ENCODE peak calls at places on chromosome 14, in seven cellular contexts. P, Q, S, N, U, K and M are unnamed samples.

GRCh38 chr14:46686652-46687051 is 35.1 kb upstream of the RPL10L start:
- DNase-seq in P (no peak), Q (no peak), S (no peak), N (no peak), U (no peak), K (no peak), M (no peak)

GRCh38 chr14:58668848-58669480 is 31.2 kb downstream of the DACT1 start:
- DNase-seq in P (no peak), Q (no peak), S (no peak), N (no peak), U (no peak), K (no peak), M (no peak)

GRCh38 chr14:23030936-23031335 is 3.8 kb downstream of the PSMB5 start:
- DNase-seq in P (no peak), Q (no peak), S (no peak), N (no peak), U (no peak), K (no peak), M (no peak)

GRCh38 chr14:34211732-34212131 is 250.3 kb downstream of the SPTSSA start:
- DNase-seq in P (no peak), Q (no peak), S (no peak), N (no peak), U (no peak), K (no peak), M (no peak)

GRCh38 chr14:45810152-45810872 is 557.3 kb upstream of the MIS18BP1 start:
- DNase-seq in P (no peak), Q (no peak), S (no peak), N (no peak), U (no peak), K (no peak), M (no peak)

GRCh38 chr14:100018482-100018881 is 46.7 kb upstream of the EVL start:
- DNase-seq in P (no peak), Q (peak), S (no peak), N (no peak), U (no peak), K (no peak), M (no peak)

GRCh38 chr14:32366995-32367394 is 37.9 kb downstream of the AKAP6 start:
- DNase-seq in P (no peak), Q (no peak), S (no peak), N (no peak), U (no peak), K (no peak), M (no peak)

GRCh38 chr14:100896369-100897060 is 7.0 kb downstream of the RTL1 start:
- DNase-seq in P (no peak), Q (no peak), S (no peak), N (peak), U (no peak), K (no peak), M (no peak)

GRCh38 chr14:35929171-35929570 is 103.0 kb downstream of the BRMS1L start:
- DNase-seq in P (no peak), Q (no peak), S (no peak), N (no peak), U (no peak), K (no peak), M (no peak)

GRCh38 chr14:99568567-99569560 is 35.1 kb downstream of the CCDC85C start:
- DNase-seq in P (no peak), Q (peak), S (no peak), N (no peak), U (no peak), K (no peak), M (no peak)

GRCh38 chr14:38210168-38210567 is 2.5 kb downstream of the SSTR1 start:
- DNase-seq in P (no peak), Q (no peak), S (no peak), N (no peak), U (no peak), K (no peak), M (no peak)

GRCh38 chr14:65333926-65334687 is 78.4 kb upstream of the FUT8 start:
- DNase-seq in P (no peak), Q (no peak), S (no peak), N (no peak), U (no peak), K (peak), M (no peak)

GRCh38 chr14:55102141-55102547 is 26.9 kb upstream of the LGALS3 start:
- DNase-seq in P (peak), Q (peak), S (peak), N (peak), U (no peak), K (peak), M (peak)

GRCh38 chr14:81446279-81447007 is 46.3 kb upstream of the STON2 start:
- DNase-seq in P (no peak), Q (no peak), S (no peak), N (no peak), U (no peak), K (no peak), M (no peak)

GRCh38 chr14:29814153-29815057 is 113.2 kb downstream of the PRKD1 start:
- DNase-seq in P (no peak), Q (no peak), S (peak), N (no peak), U (no peak), K (peak), M (no peak)

GRCh38 chr14:54348923-54349615 is 47.7 kb upstream of the CDKN3 start:
- DNase-seq in P (no peak), Q (no peak), S (peak), N (no peak), U (no peak), K (no peak), M (no peak)

GRCh38 chr14:20019257-20019865 is at the start of gene OR4K14:
- DNase-seq in P (no peak), Q (no peak), S (no peak), N (no peak), U (no peak), K (no peak), M (no peak)

GRCh38 chr14:72063761-72064282 is 131.6 kb downstream of the RGS6 start:
- DNase-seq in P (no peak), Q (no peak), S (no peak), N (no peak), U (no peak), K (no peak), M (no peak)

GRCh38 chr14:65421201-65421981 is 8.9 kb downstream of the FUT8 start:
- DNase-seq in P (no peak), Q (no peak), S (no peak), N (no peak), U (no peak), K (no peak), M (peak)

GRCh38 chr14:106662947-106663346 is 1136.6 kb downstream of the TMEM121 start:
- DNase-seq in P (no peak), Q (no peak), S (no peak), N (no peak), U (no peak), K (no peak), M (no peak)

GRCh38 chr14:63717704-63718103 is 10.2 kb downstream of the SGPP1 start:
- DNase-seq in P (no peak), Q (peak), S (no peak), N (no peak), U (no peak), K (no peak), M (no peak)

GRCh38 chr14:85195872-85196477 is 334.0 kb upstream of the FLRT2 start:
- DNase-seq in P (peak), Q (no peak), S (no peak), N (no peak), U (no peak), K (no peak), M (peak)

GRCh38 chr14:99769123-99769522 is 24.1 kb upstream of the EML1 start:
- DNase-seq in P (no peak), Q (no peak), S (no peak), N (no peak), U (no peak), K (no peak), M (no peak)

GRCh38 chr14:76391981-76392690 is 16.2 kb downstream of the ESRRB start:
- DNase-seq in P (no peak), Q (no peak), S (no peak), N (no peak), U (no peak), K (no peak), M (no peak)

GRCh38 chr14:28515571-28515970 is 251.0 kb upstream of the FOXG1 start:
- DNase-seq in P (no peak), Q (no peak), S (no peak), N (no peak), U (no peak), K (no peak), M (peak)

GRCh38 chr14:21521526-21521925 is 4.6 kb downstream of the SALL2 start:
- DNase-seq in P (no peak), Q (no peak), S (no peak), N (no peak), U (no peak), K (no peak), M (no peak)

GRCh38 chr14:67934087-67934486 is 114.5 kb downstream of the RAD51B start:
- DNase-seq in P (peak), Q (peak), S (no peak), N (no peak), U (peak), K (peak), M (peak)

GRCh38 chr14:58732387-58732786 is 94.6 kb downstream of the DACT1 start:
- DNase-seq in P (no peak), Q (no peak), S (no peak), N (no peak), U (no peak), K (no peak), M (no peak)

GRCh38 chr14:83632375-83632774 is 1897.6 kb upstream of the FLRT2 start:
- DNase-seq in P (no peak), Q (no peak), S (no peak), N (no peak), U (no peak), K (no peak), M (no peak)

GRCh38 chr14:32224731-32225377 is 21.8 kb upstream of the RNU6-8 start:
- DNase-seq in P (peak), Q (peak), S (no peak), N (no peak), U (no peak), K (no peak), M (no peak)

GRCh38 chr14:100988411-100988900 is 84.9 kb upstream of the RTL1 start:
- DNase-seq in P (peak), Q (no peak), S (no peak), N (no peak), U (no peak), K (no peak), M (no peak)

GRCh38 chr14:45426685-45427282 is 173.8 kb upstream of the MIS18BP1 start:
- DNase-seq in P (peak), Q (peak), S (no peak), N (no peak), U (no peak), K (no peak), M (peak)

GRCh38 chr14:53954551-53955233 is 1.9 kb downstream of the BMP4 start:
- DNase-seq in P (no peak), Q (no peak), S (peak), N (peak), U (no peak), K (no peak), M (no peak)

GRCh38 chr14:99986416-99986815 is 78.8 kb upstream of the EVL start:
- DNase-seq in P (no peak), Q (no peak), S (no peak), N (no peak), U (no peak), K (no peak), M (no peak)

GRCh38 chr14:53412819-53413664 is 259.9 kb upstream of the DDHD1 start:
- DNase-seq in P (no peak), Q (no peak), S (no peak), N (no peak), U (no peak), K (no peak), M (no peak)

GRCh38 chr14:34931206-34931605 is 51.6 kb upstream of the SRP54 start:
- DNase-seq in P (no peak), Q (no peak), S (no peak), N (no peak), U (no peak), K (peak), M (no peak)

GRCh38 chr14:20409226-20409625 is 4.1 kb downstream of the TEP1 start:
- DNase-seq in P (no peak), Q (no peak), S (no peak), N (no peak), U (no peak), K (no peak), M (no peak)

GRCh38 chr14:71948101-71948500 is 15.9 kb downstream of the RGS6 start:
- DNase-seq in P (no peak), Q (no peak), S (no peak), N (no peak), U (no peak), K (no peak), M (no peak)

GRCh38 chr14:30573203-30573814 is 14.4 kb downstream of the G2E3 start:
- DNase-seq in P (no peak), Q (no peak), S (no peak), N (no peak), U (no peak), K (no peak), M (no peak)

GRCh38 chr14:24095196-24096068 is 1.3 kb downstream of the PCK2 start:
- DNase-seq in P (no peak), Q (peak), S (no peak), N (peak), U (peak), K (peak), M (no peak)

GRCh38 chr14:24092960-24093900 is 881 bp upstream of the PCK2 start:
- DNase-seq in P (no peak), Q (no peak), S (no peak), N (peak), U (no peak), K (peak), M (no peak)

GRCh38 chr14:24092110-24092959 is 1.8 kb upstream of the PCK2 start:
- DNase-seq in P (no peak), Q (no peak), S (no peak), N (peak), U (no peak), K (peak), M (no peak)

GRCh38 chr14:24094839-24095195 is 706 bp downstream of the PCK2 start:
- DNase-seq in P (no peak), Q (peak), S (no peak), N (peak), U (no peak), K (no peak), M (no peak)

GRCh38 chr14:24093901-24094838 is at the start of gene PCK2:
- DNase-seq in P (peak), Q (peak), S (peak), N (peak), U (peak), K (peak), M (peak)
- TF ChIP-seq POLR2A in P (peak), Q (peak), S (no peak), N (peak), U (peak), K (peak), M (peak)

DNA sequence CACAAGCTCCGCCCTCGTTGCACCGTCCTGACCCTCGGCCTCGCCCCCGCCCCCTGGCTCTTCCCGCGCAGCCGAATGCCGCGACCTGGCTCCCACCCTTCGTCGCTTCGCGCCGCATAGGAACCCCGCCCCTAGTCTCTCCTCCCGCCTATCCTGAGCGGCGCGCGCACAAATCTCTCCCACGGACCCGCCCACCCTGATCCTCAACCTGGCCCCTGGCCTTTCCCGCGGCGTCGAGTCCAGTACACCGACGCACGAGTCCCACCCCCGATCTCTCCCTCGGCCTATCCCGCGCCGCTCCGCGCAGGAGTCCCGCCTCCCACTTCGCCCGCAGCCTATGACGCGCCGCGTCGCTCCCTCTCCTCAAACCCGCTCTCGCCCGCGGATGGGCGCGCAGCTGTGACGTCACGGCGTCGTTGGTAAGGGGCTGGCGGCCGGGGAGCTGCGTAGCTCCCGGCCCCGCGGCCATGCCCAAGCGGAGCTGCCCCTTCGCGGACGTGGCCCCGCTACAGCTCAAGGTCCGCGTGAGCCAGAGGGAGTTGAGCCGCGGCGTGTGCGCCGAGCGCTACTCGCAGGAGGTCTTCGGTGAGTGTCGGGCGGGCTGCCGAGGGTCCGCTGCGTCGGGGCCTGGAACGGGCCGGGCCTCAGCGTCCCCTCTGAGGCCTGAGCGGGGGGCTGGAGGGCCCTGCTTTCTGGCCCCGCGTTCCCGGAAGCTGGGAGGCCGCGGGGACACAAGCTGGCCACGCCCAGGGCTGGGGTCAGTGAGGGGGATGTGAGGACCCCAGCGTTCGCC is at the start of gene SIVA1:
- DNase-seq in P (peak), Q (peak), S (peak), N (peak), U (peak), K (peak), M (peak)
- TF ChIP-seq POLR2A in P (peak), Q (peak), S (peak), N (peak), U (peak), K (peak), M (peak)

GRCh38 chr14:75126679-75127473 is at the start of gene NEK9:
- DNase-seq in P (peak), Q (peak), S (peak), N (peak), U (peak), K (peak), M (peak)
- TF ChIP-seq POLR2A in P (peak), Q (peak), S (no peak), N (peak), U (peak), K (peak), M (peak)

DNA sequence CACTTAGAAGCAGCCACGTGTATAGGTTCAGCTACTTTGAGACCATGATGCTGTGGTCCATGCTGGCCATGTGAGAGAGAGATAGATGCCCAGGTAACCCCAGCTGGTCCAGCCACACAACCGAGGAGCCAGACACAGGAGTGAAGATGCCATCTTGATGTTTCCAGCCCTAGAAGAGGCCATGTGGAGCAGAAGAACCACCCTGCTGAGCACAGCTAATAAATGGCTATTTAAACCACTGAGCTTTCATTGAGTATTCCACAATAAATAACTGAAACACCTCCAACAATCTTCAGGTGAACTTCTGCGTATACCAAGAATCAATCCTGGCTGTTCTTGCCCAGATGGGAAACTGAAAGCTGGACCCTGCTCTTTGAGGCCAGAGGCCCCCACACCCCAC is 84.0 kb upstream of the GSC start:
- DNase-seq in P (no peak), Q (no peak), S (no peak), N (no peak), U (no peak), K (no peak), M (no peak)
- TF ChIP-seq POLR2A in P (no peak), Q (no peak), S (no peak), N (no peak), U (no peak), K (no peak), M (no peak)

DNA sequence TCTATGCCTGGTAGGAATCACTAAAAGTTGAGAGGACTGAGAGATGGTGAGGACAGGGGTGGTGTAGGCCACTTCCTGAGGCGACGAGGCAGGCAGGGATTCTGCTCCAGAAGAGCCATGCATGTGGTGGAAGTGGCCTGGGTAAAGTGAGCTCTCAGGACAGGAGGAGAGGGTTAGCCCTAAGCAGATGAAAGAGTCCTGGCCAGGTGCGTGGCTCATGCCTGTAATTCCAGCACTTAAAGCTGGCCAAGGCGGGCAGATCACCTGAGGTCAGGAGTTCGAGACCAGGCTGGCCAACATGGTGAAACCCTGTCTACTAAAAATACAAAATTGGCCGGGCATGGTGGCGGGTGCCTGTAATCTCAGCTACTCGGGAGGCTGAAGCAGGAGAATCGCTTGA is 8.5 kb downstream of the HSP90AA1 start:
- DNase-seq in P (no peak), Q (no peak), S (no peak), N (peak), U (no peak), K (no peak), M (no peak)
- TF ChIP-seq POLR2A in P (peak), Q (no peak), S (no peak), N (no peak), U (no peak), K (no peak), M (no peak)

DNA sequence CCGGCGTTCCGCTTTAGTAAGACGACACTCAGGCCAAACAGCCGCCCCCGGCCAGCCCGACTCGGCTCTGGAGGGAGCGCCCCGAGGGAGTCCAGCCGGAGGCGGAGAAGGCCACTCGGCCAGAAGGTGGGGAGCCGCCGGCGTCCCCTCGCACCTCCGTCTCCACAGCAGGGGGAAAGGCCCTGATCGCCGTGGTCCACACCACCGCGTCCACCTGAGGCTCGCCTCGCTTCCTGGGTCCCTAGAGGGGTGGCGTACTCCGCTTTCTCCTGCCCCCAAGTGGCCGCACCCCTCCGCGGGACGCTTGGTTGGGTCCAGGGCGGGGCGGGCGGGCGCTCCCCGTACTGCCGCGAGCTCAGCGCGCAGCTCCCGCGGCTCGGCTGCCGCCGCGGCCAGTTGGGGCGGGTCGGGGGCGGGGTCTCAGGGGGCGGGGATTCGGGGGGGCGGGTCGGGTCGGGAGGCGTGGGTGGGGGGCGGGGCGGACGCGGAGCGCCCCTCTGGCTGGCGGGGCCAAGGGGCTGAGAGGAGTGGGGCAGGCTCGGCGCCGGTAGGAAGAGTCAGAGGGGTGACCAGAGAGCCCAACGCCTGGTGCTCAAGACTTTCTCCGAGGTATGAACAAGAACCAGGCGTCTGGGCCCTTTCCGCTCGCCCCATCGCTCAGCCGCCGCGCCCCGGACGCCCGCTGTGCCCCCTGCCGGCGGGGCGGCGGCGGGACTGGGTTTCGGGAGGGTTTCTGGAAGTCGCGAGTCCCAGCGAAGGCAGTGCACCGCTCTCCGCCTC is at the start of gene FRMD6:
- DNase-seq in P (peak), Q (peak), S (peak), N (peak), U (peak), K (peak), M (peak)
- TF ChIP-seq POLR2A in P (peak), Q (peak), S (no peak), N (peak), U (peak), K (peak), M (peak)